ENCODE peak calls at places on chromosomes 16 and 17, in seven cellular contexts. X, E, N, Y, C, V and A are unnamed samples.

GRCh38 chr16:28179354-28179753 is 32.4 kb downstream of the XPO6 start:
- DNase-seq in C (no peak), X (no peak), Y (no peak), V (peak), N (no peak), E (no peak), A (peak)

GRCh38 chr16:84950906-84951305 is 60.4 kb downstream of the ZDHHC7 start:
- DNase-seq in X (no peak), C (peak), N (no peak), E (no peak), Y (no peak), V (peak), A (no peak)

GRCh38 chr16:77896357-77896972 is 108.1 kb downstream of the VAT1L start:
- DNase-seq in E (no peak), N (no peak), X (no peak), Y (no peak), C (no peak), V (peak), A (peak)

GRCh38 chr17:77738666-77739531 is 219.6 kb upstream of the TNRC6C start:
- DNase-seq in C (peak), Y (no peak), X (no peak), E (peak), V (no peak), N (no peak), A (no peak)

GRCh38 chr17:79413591-79413990 is 197.3 kb downstream of the RBFOX3 start:
- DNase-seq in E (no peak), X (no peak), N (no peak), C (no peak), Y (peak), V (no peak), A (no peak)

GRCh38 chr17:8044819-8045810 is 6.3 kb downstream of the ALOX15B start:
- DNase-seq in Y (no peak), C (no peak), N (no peak), V (no peak), E (no peak), X (no peak), A (no peak)

GRCh38 chr17:17870292-17870691 is 33.5 kb upstream of the SREBF1 start:
- DNase-seq in V (no peak), Y (no peak), C (no peak), N (no peak), E (no peak), X (no peak), A (no peak)

GRCh38 chr17:61574542-61575351 is 16.3 kb downstream of the NACA2 start:
- DNase-seq in N (no peak), Y (no peak), E (no peak), C (no peak), V (peak), X (no peak), A (peak)

GRCh38 chr16:81786321-81786720 is 7.2 kb downstream of the PLCG2 start:
- DNase-seq in C (no peak), V (peak), N (no peak), E (no peak), Y (no peak), X (no peak), A (peak)

GRCh38 chr17:50905460-50905803 is 39.3 kb upstream of the TOB1 start:
- DNase-seq in C (no peak), X (peak), E (no peak), V (no peak), Y (no peak), N (no peak), A (peak)

GRCh38 chr17:28747801-28748750 is 4.3 kb downstream of the TRAF4 start:
- DNase-seq in X (no peak), V (no peak), C (no peak), N (no peak), E (no peak), Y (no peak), A (no peak)

GRCh38 chr16:11586375-11586855 is 304 bp downstream of the LITAF start:
- DNase-seq in Y (no peak), X (no peak), C (no peak), E (no peak), N (no peak), V (no peak), A (no peak)

GRCh38 chr17:72702136-72702735 is 390.3 kb downstream of the SLC39A11 start:
- DNase-seq in X (no peak), N (no peak), E (no peak), Y (no peak), V (peak), C (no peak), A (peak)

GRCh38 chr16:77299395-77299794 is 100.2 kb downstream of the SYCE1L start:
- DNase-seq in X (no peak), N (no peak), Y (no peak), V (peak), C (no peak), E (no peak), A (peak)

GRCh38 chr17:68512967-68513474 is 791 bp downstream of the PRKAR1A start:
- DNase-seq in Y (peak), X (no peak), E (no peak), N (no peak), C (no peak), V (peak), A (no peak)

GRCh38 chr17:74059471-74059870 is 144.0 kb upstream of the RPL38 start:
- DNase-seq in N (no peak), C (no peak), E (no peak), Y (no peak), V (no peak), X (no peak), A (no peak)

GRCh38 chr16:68286153-68287074 is 22.1 kb downstream of the SLC7A6 start:
- DNase-seq in N (no peak), C (no peak), E (no peak), V (no peak), X (no peak), Y (no peak), A (no peak)

GRCh38 chr17:9256361-9256943 is 235.1 kb downstream of the NTN1 start:
- DNase-seq in E (no peak), C (no peak), Y (no peak), N (no peak), X (no peak), V (peak), A (no peak)